ENCODE peak calls at places on chromosomes 16 and 17, in six cellular contexts. I is NCI-H774; Y is GM23248; O is omental fat pad; A is erythroblast; V is naive thymus-derived CD4-positive, alpha-beta T cell. U is an unnamed sample.

GRCh38 chr16:75550211-75550662 is 5.8 kb downstream of the TMEM231 start:
- DNase-seq in O (no peak), V (peak; percentile 14), I (no peak), Y (peak; percentile 49), A (peak; percentile 21), U (no peak)

GRCh38 chr16:48946687-48947370 is 334.8 kb downstream of the CBLN1 start:
- DNase-seq in V (no peak), A (no peak), I (no peak), Y (no peak), O (no peak), U (no peak)

GRCh38 chr17:1094591-1094990 is 85.2 kb downstream of the ABR start:
- DNase-seq in O (no peak), Y (no peak), V (no peak), I (no peak), A (no peak), U (no peak)

GRCh38 chr16:82750078-82750477 is 123.3 kb downstream of the CDH13 start:
- DNase-seq in O (no peak), V (no peak), Y (no peak), I (no peak), A (no peak), U (no peak)

GRCh38 chr17:82399601-82400101 is 18.5 kb upstream of the HEXD start:
- DNase-seq in A (no peak), Y (no peak), O (no peak), I (no peak), V (no peak), U (peak; percentile 50)

GRCh38 chr16:86214326-86215232 is 295.7 kb upstream of the FOXF1 start:
- DNase-seq in A (no peak), O (no peak), V (no peak), I (no peak), Y (no peak), U (no peak)

GRCh38 chr16:14354561-14355351 is 275.3 kb downstream of the PARN start:
- DNase-seq in Y (peak; percentile 56), O (no peak), A (no peak), V (peak; percentile 30), I (peak; percentile 13), U (no peak)

GRCh38 chr17:74431568-74432483 is at the start of gene GPRC5C:
- DNase-seq in A (no peak), V (no peak), Y (peak; percentile 50), O (no peak), I (peak; percentile 81), U (peak; percentile 53)

GRCh38 chr17:39229274-39229913 is 3.6 kb upstream of the STAC2 start:
- DNase-seq in O (no peak), I (no peak), A (no peak), V (no peak), Y (peak; percentile 93), U (no peak)

GRCh38 chr16:2686912-2687507 is 4.7 kb downstream of the KCTD5 start:
- DNase-seq in A (peak; percentile 45), Y (no peak), V (no peak), O (no peak), I (no peak), U (no peak)

GRCh38 chr17:1313270-1314005 is 34.0 kb downstream of the TRARG1 start:
- DNase-seq in V (no peak), Y (no peak), O (no peak), A (no peak), I (no peak), U (no peak)

GRCh38 chr16:81558444-81559175 is 114.0 kb downstream of the CMIP start:
- DNase-seq in A (peak; percentile 18), V (no peak), Y (no peak), I (peak; percentile 18), O (no peak), U (peak; percentile 75)

GRCh38 chr16:88739139-88739974 is 33.1 kb downstream of the CTU2 start:
- DNase-seq in O (no peak), V (no peak), Y (no peak), I (no peak), A (no peak), U (no peak)

GRCh38 chr17:47607481-47607880 is 42.2 kb upstream of the KPNB1 start:
- DNase-seq in I (no peak), O (no peak), V (no peak), Y (no peak), A (no peak), U (no peak)

GRCh38 chr16:53055603-53056527 is 1.1 kb downstream of the CHD9 start:
- DNase-seq in I (no peak), A (peak; percentile 75), Y (peak; percentile 68), V (no peak), O (no peak), U (no peak)

GRCh38 chr16:4511441-4512082 is 27.0 kb downstream of the CDIP1 start:
- DNase-seq in A (peak; percentile 50), I (no peak), Y (peak; percentile 52), V (no peak), O (no peak), U (peak; percentile 66)

GRCh38 chr17:2174048-2174447 is 119.1 kb downstream of the HIC1 start:
- DNase-seq in Y (peak; percentile 63), A (no peak), O (no peak), I (no peak), V (no peak), U (no peak)

GRCh38 chr16:1919680-1919998 is 1.4 kb upstream of the HS3ST6 start:
- DNase-seq in I (no peak), Y (no peak), O (no peak), V (no peak), A (no peak), U (no peak)

GRCh38 chr17:32015245-32016013 is 8.2 kb downstream of the LRRC37B start:
- DNase-seq in Y (no peak), I (peak; percentile 88), O (no peak), V (no peak), A (no peak), U (peak; percentile 90)

GRCh38 chr16:27374794-27375499 is 27.0 kb upstream of the IL21R start:
- DNase-seq in A (peak; percentile 56), O (no peak), Y (peak; percentile 72), I (no peak), V (no peak), U (peak; percentile 69)

GRCh38 chr17:9905902-9906301 is 831 bp upstream of the RCVRN start:
- DNase-seq in A (peak; percentile 17), V (no peak), I (no peak), O (no peak), Y (peak; percentile 68), U (no peak)

GRCh38 chr16:3369073-3369472 is 13.4 kb downstream of the OR2C1 start:
- DNase-seq in A (no peak), Y (no peak), O (no peak), V (no peak), I (no peak), U (no peak)

GRCh38 chr17:10278218-10278617 is 79.8 kb upstream of the GAS7 start:
- DNase-seq in Y (no peak), I (no peak), V (no peak), O (no peak), A (no peak), U (no peak)

GRCh38 chr17:26782153-26782552 is 511.8 kb upstream of the WSB1 start:
- DNase-seq in Y (no peak), O (no peak), I (no peak), A (no peak), V (no peak), U (no peak)

GRCh38 chr17:4598776-4599504 is 14.6 kb downstream of the SMTNL2 start:
- DNase-seq in V (no peak), A (no peak), Y (peak; percentile 43), O (no peak), I (no peak), U (no peak)

GRCh38 chr17:72624652-72625051 is 467.8 kb downstream of the SLC39A11 start:
- DNase-seq in A (no peak), V (no peak), I (no peak), O (no peak), Y (no peak), U (no peak)

GRCh38 chr17:27396045-27396444 is 60.2 kb upstream of the KSR1 start:
- DNase-seq in Y (no peak), V (no peak), I (no peak), A (no peak), O (no peak), U (no peak)

GRCh38 chr17:49457564-49458535 is 37.2 kb upstream of the NGFR start:
- DNase-seq in O (no peak), A (no peak), Y (no peak), V (no peak), I (no peak), U (no peak)